ENCODE peak calls at places on chromosomes 6 and 20, in six cellular contexts. X, K, P, F, E and J are unnamed samples.

GRCh38 chr6:45801471-45802289 is 214.0 kb downstream of the CLIC5 start:
- DNase-seq in X (peak), K (no peak), P (no peak), F (no peak), E (no peak), J (no peak)

GRCh38 chr6:157253017-157253416 is 70.3 kb downstream of the TMEM242 start:
- DNase-seq in X (no peak), K (no peak), P (no peak), F (no peak), E (no peak), J (no peak)

GRCh38 chr20:56808732-56809131 is 179.6 kb downstream of the TFAP2C start:
- DNase-seq in X (no peak), K (no peak), P (no peak), F (no peak), E (no peak), J (no peak)

GRCh38 chr6:13614126-13614925 is 809 bp upstream of the NOL7 start:
- DNase-seq in X (peak), K (peak), P (peak), F (peak), E (peak), J (peak)

GRCh38 chr20:25745100-25745499 is 48.4 kb upstream of the ZNF337 start:
- DNase-seq in X (no peak), K (no peak), P (no peak), F (no peak), E (no peak), J (no peak)

GRCh38 chr20:64223526-64224067 is 32.0 kb upstream of the PCMTD2 start:
- DNase-seq in X (peak), K (no peak), P (no peak), F (no peak), E (no peak), J (no peak)

GRCh38 chr6:47414517-47415167 is 62.9 kb upstream of the CD2AP start:
- DNase-seq in X (peak), K (peak), P (no peak), F (no peak), E (peak), J (no peak)

GRCh38 chr6:144681334-144681733 is 396.2 kb downstream of the UTRN start:
- DNase-seq in X (no peak), K (no peak), P (no peak), F (no peak), E (no peak), J (no peak)

GRCh38 chr6:3540980-3541379 is 84.1 kb upstream of the SLC22A23 start:
- DNase-seq in X (no peak), K (no peak), P (no peak), F (no peak), E (peak), J (no peak)

GRCh38 chr20:35042268-35042667 is 50.3 kb downstream of the TRPC4AP start:
- DNase-seq in X (no peak), K (no peak), P (no peak), F (no peak), E (no peak), J (no peak)

GRCh38 chr6:166003569-166003968 is 164.1 kb downstream of the TBXT start:
- DNase-seq in X (no peak), K (no peak), P (no peak), F (no peak), E (no peak), J (no peak)

GRCh38 chr6:40308533-40309306 is 278.4 kb downstream of the LRFN2 start:
- DNase-seq in X (peak), K (peak), P (peak), F (peak), E (peak), J (peak)

GRCh38 chr6:170114187-170114945 is 176.5 kb downstream of the DLL1 start:
- DNase-seq in X (no peak), K (no peak), P (peak), F (peak), E (peak), J (peak)

GRCh38 chr6:1630771-1631217 is 21.1 kb downstream of the FOXC1 start:
- DNase-seq in X (peak), K (peak), P (peak), F (no peak), E (no peak), J (no peak)

GRCh38 chr6:109743739-109744138 is 52.6 kb downstream of the FIG4 start:
- DNase-seq in X (peak), K (peak), P (no peak), F (no peak), E (no peak), J (no peak)

GRCh38 chr6:70860920-70861319 is 95.9 kb downstream of the B3GAT2 start:
- DNase-seq in X (no peak), K (no peak), P (no peak), F (no peak), E (no peak), J (no peak)

GRCh38 chr6:149567194-149567586 is 1.0 kb downstream of the GINM1 start:
- DNase-seq in X (no peak), K (no peak), P (no peak), F (no peak), E (no peak), J (no peak)

GRCh38 chr6:135888818-135889217 is 37.3 kb downstream of the PDE7B start:
- DNase-seq in X (no peak), K (no peak), P (no peak), F (no peak), E (no peak), J (no peak)

GRCh38 chr20:62617711-62618483 is 24.4 kb upstream of the SLCO4A1 start:
- DNase-seq in X (peak), K (no peak), P (peak), F (no peak), E (peak), J (peak)

GRCh38 chr6:44161997-44162338 is 3.3 kb downstream of the CAPN11 start:
- DNase-seq in X (peak), K (peak), P (no peak), F (no peak), E (no peak), J (no peak)

GRCh38 chr6:119484598-119484997 is 135.0 kb upstream of the MAN1A1 start:
- DNase-seq in X (peak), K (peak), P (no peak), F (no peak), E (no peak), J (no peak)

GRCh38 chr20:11067359-11067758 is 393.6 kb upstream of the JAG1 start:
- DNase-seq in X (no peak), K (no peak), P (no peak), F (no peak), E (no peak), J (no peak)

GRCh38 chr20:11429889-11430580 is 487.7 kb upstream of the BTBD3 start:
- DNase-seq in X (no peak), K (no peak), P (no peak), F (no peak), E (no peak), J (no peak)

GRCh38 chr20:22339091-22339881 is 245.1 kb downstream of the FOXA2 start:
- DNase-seq in X (peak), K (peak), P (no peak), F (peak), E (peak), J (no peak)

GRCh38 chr6:73074175-73074574 is 151.1 kb downstream of the KHDC1L start:
- DNase-seq in X (peak), K (peak), P (no peak), F (no peak), E (no peak), J (no peak)

GRCh38 chr6:77368660-77369313 is 94.5 kb downstream of the HTR1B start:
- DNase-seq in X (no peak), K (no peak), P (peak), F (peak), E (no peak), J (no peak)

GRCh38 chr6:166977626-166978550 is 21.3 kb upstream of the CEP43 start:
- DNase-seq in X (no peak), K (peak), P (no peak), F (no peak), E (no peak), J (no peak)

GRCh38 chr6:39765508-39766065 is 26.6 kb upstream of the DAAM2 start:
- DNase-seq in X (no peak), K (no peak), P (no peak), F (no peak), E (no peak), J (no peak)

GRCh38 chr6:103154779-103155572 is 1704.7 kb downstream of the HACE1 start:
- DNase-seq in X (no peak), K (no peak), P (no peak), F (no peak), E (no peak), J (no peak)

GRCh38 chr6:115896538-115897129 is 164.1 kb downstream of the FRK start:
- DNase-seq in X (peak), K (peak), P (no peak), F (no peak), E (no peak), J (no peak)

GRCh38 chr6:38155576-38156204 is 336.2 kb downstream of the ZFAND3 start:
- DNase-seq in X (no peak), K (peak), P (peak), F (no peak), E (no peak), J (no peak)

GRCh38 chr6:44512868-44513641 is 125.5 kb downstream of the CDC5L start:
- DNase-seq in X (peak), K (no peak), P (peak), F (no peak), E (peak), J (no peak)

GRCh38 chr6:148509789-148510581 is 167.3 kb downstream of the SASH1 start:
- DNase-seq in X (peak), K (peak), P (peak), F (no peak), E (no peak), J (peak)

GRCh38 chr20:12053348-12053747 is 135.7 kb downstream of the BTBD3 start:
- DNase-seq in X (peak), K (peak), P (no peak), F (no peak), E (no peak), J (no peak)

GRCh38 chr6:82924799-82925535 is 140.7 kb downstream of the UBE3D start:
- DNase-seq in X (peak), K (no peak), P (no peak), F (no peak), E (no peak), J (no peak)

GRCh38 chr6:16162003-16162402 is 33.1 kb downstream of the MYLIP start:
- DNase-seq in X (no peak), K (no peak), P (no peak), F (no peak), E (no peak), J (no peak)

DNA sequence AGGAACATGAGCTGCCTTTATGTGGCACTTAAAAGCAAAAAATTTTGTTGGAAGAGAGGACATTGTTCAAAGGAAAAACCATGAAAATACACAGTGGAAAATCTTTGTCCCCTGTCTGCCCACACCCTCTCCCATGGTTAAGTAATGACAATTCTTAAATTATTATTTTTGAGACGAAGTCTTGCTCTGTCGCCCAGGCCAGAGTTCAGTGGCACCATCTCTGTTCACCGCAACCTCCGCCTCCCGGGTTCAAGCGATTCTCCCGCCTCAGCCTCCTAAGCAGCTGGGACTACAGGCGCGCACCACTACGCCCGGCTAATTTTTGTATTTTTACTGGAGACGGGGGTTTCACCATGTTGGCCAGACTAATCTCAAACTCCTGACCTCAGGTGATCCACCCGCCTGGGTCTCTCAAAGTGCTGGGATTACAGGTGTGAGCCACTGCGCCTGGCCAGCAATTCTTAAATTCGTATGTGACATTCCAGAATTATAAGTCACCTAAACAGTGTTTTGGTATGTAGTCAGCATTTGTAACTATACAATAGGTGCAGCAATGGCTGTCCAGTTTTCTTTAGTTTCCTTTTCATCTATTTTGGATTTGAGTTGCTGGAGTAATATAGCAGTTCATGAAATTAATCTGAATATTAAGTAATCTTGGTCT is 636 bp upstream of the SSR1 start:
- DNase-seq in X (peak), K (no peak), P (no peak), F (no peak), E (no peak), J (no peak)
- H3K27ac ChIP-seq in X (peak), K (peak), P (peak), F (peak), E (peak), J (peak)

GRCh38 chr20:19210426-19211155 is 1.9 kb upstream of the SLC24A3 start:
- DNase-seq in X (no peak), K (no peak), P (no peak), F (no peak), E (no peak), J (no peak)

GRCh38 chr20:19213946-19214490 is 1.6 kb downstream of the SLC24A3 start:
- DNase-seq in X (no peak), K (no peak), P (no peak), F (no peak), E (no peak), J (no peak)

GRCh38 chr20:19211252-19211651 is 1.2 kb upstream of the SLC24A3 start:
- DNase-seq in X (no peak), K (no peak), P (no peak), F (no peak), E (no peak), J (no peak)

GRCh38 chr20:19211661-19212523 is 550 bp upstream of the SLC24A3 start:
- DNase-seq in X (peak), K (no peak), P (no peak), F (no peak), E (no peak), J (peak)

GRCh38 chr20:19212524-19213502 is at the start of gene SLC24A3:
- DNase-seq in X (peak), K (no peak), P (peak), F (peak), E (no peak), J (peak)
- H3K4me3 ChIP-seq in X (no peak), K (peak), P (peak), F (no peak), E (no peak), J (peak)

DNA sequence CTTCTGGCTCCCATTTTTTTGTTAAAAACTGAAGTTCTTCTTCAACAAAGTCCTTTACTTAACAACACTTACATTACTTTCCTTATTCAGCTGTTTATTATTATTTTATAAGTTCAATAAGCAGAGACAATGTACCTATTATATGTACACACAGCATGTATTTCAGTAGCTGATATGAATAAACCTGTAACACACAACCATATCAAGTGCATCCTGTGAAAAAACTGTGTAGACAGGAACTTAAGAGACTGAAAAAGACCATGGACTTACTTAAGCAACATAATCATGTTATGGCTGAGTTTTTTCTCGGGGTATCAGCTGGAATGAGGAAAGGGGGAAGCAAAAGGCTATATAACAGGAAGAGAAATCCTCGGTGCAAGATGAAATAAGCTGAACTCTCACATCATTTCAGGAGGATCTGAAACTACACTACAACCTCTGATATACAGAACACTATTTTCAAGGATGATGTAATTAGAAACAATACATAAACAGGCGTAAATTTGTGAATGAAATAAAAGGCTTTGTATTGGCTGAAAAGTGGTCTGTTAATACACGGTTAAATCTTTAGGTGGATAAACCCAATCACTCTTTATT is 70.9 kb downstream of the REV3L start:
- DNase-seq in X (no peak), K (no peak), P (no peak), F (no peak), E (no peak), J (no peak)
- H3K27ac ChIP-seq in X (no peak), K (no peak), P (no peak), F (no peak), E (no peak), J (no peak)

GRCh38 chr6:30554404-30554803 is 1.9 kb downstream of the GNL1 start:
- DNase-seq in X (no peak), K (no peak), P (no peak), F (no peak), E (no peak), J (no peak)
- H3K4me3 ChIP-seq in X (no peak), K (no peak), P (no peak), F (no peak), E (no peak), J (no peak)

GRCh38 chr6:4914412-4915159 is 89.3 kb downstream of the RPP40 start:
- DNase-seq in X (peak), K (peak), P (no peak), F (no peak), E (no peak), J (no peak)
- H3K27ac ChIP-seq in X (no peak), K (no peak), P (no peak), F (peak), E (no peak), J (no peak)

GRCh38 chr6:114135348-114136002 is 164.5 kb upstream of the HDAC2 start:
- DNase-seq in X (no peak), K (no peak), P (no peak), F (no peak), E (no peak), J (no peak)
- H3K4me3 ChIP-seq in X (no peak), K (no peak), P (no peak), F (no peak), E (no peak), J (no peak)

GRCh38 chr6:134169881-134170486 is 117.6 kb upstream of the SLC2A12 start:
- DNase-seq in X (no peak), K (no peak), P (no peak), F (peak), E (no peak), J (no peak)
- H3K27ac ChIP-seq in X (no peak), K (peak), P (peak), F (peak), E (no peak), J (peak)

GRCh38 chr20:51769941-51770615 is 1.9 kb upstream of the ATP9A start:
- DNase-seq in X (no peak), K (no peak), P (no peak), F (no peak), E (no peak), J (no peak)
- H3K4me3 ChIP-seq in X (no peak), K (no peak), P (no peak), F (no peak), E (no peak), J (no peak)